ENCODE peak calls at places on chromosomes 2 and 18, in seven cellular contexts. U, K, A, O, C, J and E are unnamed samples.

GRCh38 chr2:151946856-151947523 is 118.8 kb upstream of the ARL5A start:
- DNase-seq in A (peak; percentile 43), J (no peak), O (no peak), K (peak; percentile 40), U (peak; percentile 26), C (peak; percentile 19), E (peak; percentile 86)

GRCh38 chr2:62441421-62441820 is 64.6 kb downstream of the TMEM17 start:
- DNase-seq in J (no peak), K (no peak), O (no peak), U (no peak), C (no peak), A (no peak), E (no peak)

GRCh38 chr2:4780679-4781078 is 911.5 kb upstream of the SOX11 start:
- DNase-seq in C (no peak), U (no peak), K (no peak), J (no peak), O (no peak), A (no peak), E (no peak)

GRCh38 chr2:216298719-216299118 is 73.6 kb downstream of the MARCHF4 start:
- DNase-seq in J (no peak), U (no peak), A (no peak), C (peak; percentile 82), O (peak; percentile 24), K (peak; percentile 43), E (no peak)

GRCh38 chr2:101616411-101616810 is 81.1 kb upstream of the MAP4K4 start:
- DNase-seq in C (no peak), K (peak; percentile 13), O (no peak), J (no peak), A (peak; percentile 50), U (no peak), E (peak; percentile 47)

GRCh38 chr2:191155608-191156071 is 4.8 kb upstream of the STAT4 start:
- DNase-seq in J (no peak), C (peak; percentile 62), A (no peak), O (no peak), U (no peak), K (peak; percentile 50), E (peak; percentile 20)

GRCh38 chr2:26281226-26281625 is 36.5 kb downstream of the HADHB start:
- DNase-seq in C (no peak), J (no peak), O (no peak), U (no peak), K (no peak), A (no peak), E (no peak)

GRCh38 chr18:28903366-28903765 is 726.4 kb upstream of the CDH2 start:
- DNase-seq in O (no peak), C (peak; percentile 28), U (no peak), K (peak; percentile 18), J (no peak), A (no peak), E (no peak)

GRCh38 chr2:234395801-234396478 is 100.9 kb downstream of the ARL4C start:
- DNase-seq in O (no peak), J (no peak), A (no peak), U (no peak), K (no peak), C (no peak), E (peak; percentile 27)

GRCh38 chr2:191959209-191959608 is 112.3 kb upstream of the CAVIN2 start:
- DNase-seq in O (no peak), J (no peak), A (no peak), K (no peak), U (no peak), C (no peak), E (no peak)

GRCh38 chr18:34299828-34300227 is 75.1 kb upstream of the NOL4 start:
- DNase-seq in K (no peak), O (no peak), C (no peak), J (no peak), A (no peak), U (no peak), E (no peak)

GRCh38 chr2:112031916-112032582 is 23.0 kb upstream of the TMEM87B start:
- DNase-seq in A (no peak), J (no peak), O (no peak), U (no peak), C (peak; percentile 13), K (no peak), E (peak; percentile 9)

GRCh38 chr18:5585653-5586052 is 41.9 kb upstream of the EPB41L3 start:
- DNase-seq in K (peak; percentile 7), U (no peak), O (no peak), C (no peak), J (no peak), A (no peak), E (no peak)

GRCh38 chr2:147588191-147588590 is 256.6 kb upstream of the ACVR2A start:
- DNase-seq in K (peak; percentile 74), U (no peak), A (no peak), J (no peak), O (no peak), C (peak; percentile 74), E (no peak)

GRCh38 chr2:1993711-1994682 is 249.7 kb upstream of the PXDN start:
- DNase-seq in J (no peak), A (no peak), K (peak; percentile 79), U (no peak), C (no peak), O (no peak), E (no peak)

GRCh38 chr18:32219431-32219830 is 29.6 kb downstream of the MEP1B start:
- DNase-seq in U (no peak), C (no peak), K (no peak), O (no peak), J (no peak), A (no peak), E (no peak)

GRCh38 chr2:64862623-64863022 is 126.6 kb upstream of the SLC1A4 start:
- DNase-seq in K (no peak), O (no peak), U (no peak), C (no peak), J (no peak), A (no peak), E (no peak)

GRCh38 chr2:240211598-240212424 is 71.4 kb upstream of the OTOS start:
- DNase-seq in O (no peak), C (no peak), A (no peak), J (no peak), U (no peak), K (no peak), E (no peak)

GRCh38 chr2:139585133-139585532 is 804.9 kb upstream of the NXPH2 start:
- DNase-seq in K (no peak), J (no peak), U (no peak), C (no peak), A (no peak), O (no peak), E (no peak)

GRCh38 chr2:73295751-73296400 is 2.5 kb upstream of the EGR4 start:
- DNase-seq in J (no peak), O (no peak), U (no peak), C (no peak), K (peak; percentile 17), A (no peak), E (peak; percentile 98)

GRCh38 chr2:24871852-24872323 is 48.1 kb downstream of the ADCY3 start:
- DNase-seq in O (no peak), U (no peak), J (no peak), C (no peak), A (no peak), K (no peak), E (peak; percentile 80)